ENCODE peak calls at places on chromosome 16, in five cellular contexts. One of them, this sample, is unnamed. For H3K9me3, the result is how much of the 10 kb centered on the place peaks cover.

GRCh38 chr16:10339777-10340752 is 45.8 kb upstream of the ATF7IP2 start:
- DNase-seq in AG04450: no peak
- DNase-seq in right lobe of liver: no peak
- DNase-seq in lung: no peak
- DNase-seq in heart left ventricle: no peak
- DNase-seq in this sample: no peak

GRCh38 chr16:29820271-29820701 is at the start of gene MVP:
- DNase-seq in right lobe of liver: peak
- DNase-seq in lung: peak
- DNase-seq in heart left ventricle: peak
- DNase-seq in AG04450: no peak
- DNase-seq in this sample: peak

GRCh38 chr16:85615014-85615851 is 2.1 kb downstream of the GSE1 start:
- DNase-seq in heart left ventricle: peak
- DNase-seq in AG04450: no peak
- DNase-seq in right lobe of liver: peak
- DNase-seq in lung: peak
- DNase-seq in this sample: peak

GRCh38 chr16:56202036-56202435 is 10.7 kb downstream of the GNAO1 start:
- DNase-seq in right lobe of liver: no peak
- DNase-seq in lung: no peak
- DNase-seq in AG04450: no peak
- DNase-seq in heart left ventricle: no peak
- DNase-seq in this sample: no peak

GRCh38 chr16:466651-467050 is 41.2 kb downstream of the RAB11FIP3 start:
- DNase-seq in heart left ventricle: no peak
- DNase-seq in AG04450: no peak
- DNase-seq in right lobe of liver: no peak
- DNase-seq in lung: no peak
- DNase-seq in this sample: no peak

GRCh38 chr16:84481051-84481735 is 23.3 kb downstream of the MEAK7 start:
- DNase-seq in AG04450: no peak
- DNase-seq in heart left ventricle: no peak
- DNase-seq in right lobe of liver: no peak
- DNase-seq in lung: peak
- DNase-seq in this sample: no peak

GRCh38 chr16:17391715-17392114 is 79.0 kb downstream of the XYLT1 start:
- DNase-seq in heart left ventricle: no peak
- DNase-seq in AG04450: no peak
- DNase-seq in right lobe of liver: no peak
- DNase-seq in lung: no peak
- DNase-seq in this sample: no peak

GRCh38 chr16:85089485-85089884 is 22.8 kb downstream of the CIBAR2 start:
- DNase-seq in lung: peak
- DNase-seq in right lobe of liver: no peak
- DNase-seq in heart left ventricle: no peak
- DNase-seq in AG04450: no peak
- DNase-seq in this sample: no peak

GRCh38 chr16:4987580-4988374 is 29.6 kb downstream of the SEC14L5 start:
- DNase-seq in AG04450: no peak
- DNase-seq in heart left ventricle: no peak
- DNase-seq in lung: no peak
- DNase-seq in right lobe of liver: no peak
- DNase-seq in this sample: no peak

GRCh38 chr16:81444448-81445121 is at the start of gene CMIP:
- DNase-seq in heart left ventricle: peak
- DNase-seq in right lobe of liver: peak
- DNase-seq in AG04450: peak
- DNase-seq in lung: peak
- DNase-seq in this sample: peak

GRCh38 chr16:19842758-19843157 is 41.9 kb downstream of the GPRC5B start:
- DNase-seq in AG04450: no peak
- DNase-seq in right lobe of liver: no peak
- DNase-seq in lung: no peak
- DNase-seq in heart left ventricle: no peak
- DNase-seq in this sample: no peak

GRCh38 chr16:46482895-46483294 is 138.3 kb downstream of the SHCBP1 start:
- DNase-seq in AG04450: no peak
- DNase-seq in right lobe of liver: no peak
- DNase-seq in lung: no peak
- DNase-seq in heart left ventricle: no peak
- DNase-seq in this sample: no peak

GRCh38 chr16:21037168-21037567 is 113.5 kb downstream of the DNAH3 start:
- DNase-seq in right lobe of liver: no peak
- DNase-seq in AG04450: no peak
- DNase-seq in lung: no peak
- DNase-seq in heart left ventricle: no peak
- DNase-seq in this sample: no peak

GRCh38 chr16:26787924-26788323 is 278.8 kb upstream of the C16orf82 start:
- DNase-seq in heart left ventricle: no peak
- DNase-seq in AG04450: no peak
- DNase-seq in right lobe of liver: no peak
- DNase-seq in lung: no peak
- DNase-seq in this sample: no peak

GRCh38 chr16:77782694-77783093 is 5.7 kb upstream of the VAT1L start:
- DNase-seq in heart left ventricle: no peak
- DNase-seq in right lobe of liver: no peak
- DNase-seq in AG04450: no peak
- DNase-seq in lung: no peak
- DNase-seq in this sample: no peak

GRCh38 chr16:77374384-77374783 is 60.5 kb downstream of the ADAMTS18 start:
- DNase-seq in right lobe of liver: no peak
- DNase-seq in lung: no peak
- DNase-seq in heart left ventricle: no peak
- DNase-seq in AG04450: no peak
- DNase-seq in this sample: no peak

GRCh38 chr16:22308824-22309520 is 11.8 kb downstream of the POLR3E start:
- DNase-seq in AG04450: no peak
- DNase-seq in right lobe of liver: no peak
- DNase-seq in heart left ventricle: no peak
- DNase-seq in lung: no peak
- DNase-seq in this sample: no peak

GRCh38 chr16:27313422-27314160 is at the start of gene IL4R:
- DNase-seq in AG04450: peak
- DNase-seq in heart left ventricle: peak
- DNase-seq in right lobe of liver: peak
- DNase-seq in lung: peak
- DNase-seq in this sample: peak

GRCh38 chr16:27226976-27227705 is 23.8 kb downstream of the KDM8 start:
- DNase-seq in AG04450: no peak
- DNase-seq in right lobe of liver: no peak
- DNase-seq in heart left ventricle: peak
- DNase-seq in lung: no peak
- DNase-seq in this sample: peak

GRCh38 chr16:30369938-30370443 is 303 bp downstream of the TBC1D10B start:
- DNase-seq in lung: no peak
- DNase-seq in right lobe of liver: no peak
- DNase-seq in heart left ventricle: no peak
- DNase-seq in AG04450: no peak
- DNase-seq in this sample: no peak

GRCh38 chr16:53282975-53283946 is 151.0 kb upstream of the RBL2 start:
- DNase-seq in heart left ventricle: no peak
- DNase-seq in right lobe of liver: no peak
- DNase-seq in lung: no peak
- DNase-seq in AG04450: peak
- DNase-seq in this sample: no peak

GRCh38 chr16:1960665-1961630 is 1.6 kb downstream of the NDUFB10 start:
- DNase-seq in heart left ventricle: no peak
- DNase-seq in AG04450: no peak
- DNase-seq in right lobe of liver: no peak
- DNase-seq in lung: no peak
- DNase-seq in this sample: no peak

GRCh38 chr16:81642107-81642436 is 137.0 kb upstream of the PLCG2 start:
- DNase-seq in AG04450: no peak
- DNase-seq in heart left ventricle: no peak
- DNase-seq in lung: no peak
- DNase-seq in right lobe of liver: no peak
- DNase-seq in this sample: no peak

GRCh38 chr16:89006036-89006752 is 29.2 kb upstream of the CBFA2T3 start:
- DNase-seq in right lobe of liver: no peak
- DNase-seq in AG04450: no peak
- DNase-seq in lung: no peak
- DNase-seq in heart left ventricle: peak
- DNase-seq in this sample: peak

GRCh38 chr16:85587763-85588474 is 25.2 kb upstream of the GSE1 start:
- DNase-seq in lung: no peak
- DNase-seq in AG04450: no peak
- DNase-seq in right lobe of liver: no peak
- DNase-seq in heart left ventricle: no peak
- DNase-seq in this sample: no peak

GRCh38 chr16:67150833-67151396 is at the start of gene B3GNT9:
- DNase-seq in lung: peak
- DNase-seq in right lobe of liver: peak
- DNase-seq in heart left ventricle: peak
- DNase-seq in AG04450: peak
- DNase-seq in this sample: peak

GRCh38 chr16:67151431-67152097 is 766 bp upstream of the B3GNT9 start:
- DNase-seq in lung: no peak
- DNase-seq in heart left ventricle: no peak
- DNase-seq in AG04450: no peak
- DNase-seq in right lobe of liver: no peak
- DNase-seq in this sample: no peak

GRCh38 chr16:67148656-67149275 is 2.0 kb downstream of the B3GNT9 start:
- DNase-seq in AG04450: no peak
- DNase-seq in heart left ventricle: no peak
- DNase-seq in right lobe of liver: no peak
- DNase-seq in lung: no peak
- DNase-seq in this sample: no peak

GRCh38 chr16:67149276-67150057 is 1.3 kb downstream of the B3GNT9 start:
- DNase-seq in lung: no peak
- DNase-seq in AG04450: no peak
- DNase-seq in right lobe of liver: no peak
- DNase-seq in heart left ventricle: no peak
- DNase-seq in this sample: no peak

GRCh38 chr16:67150058-67150832 is 553 bp downstream of the B3GNT9 start:
- DNase-seq in heart left ventricle: peak
- DNase-seq in right lobe of liver: no peak
- DNase-seq in lung: no peak
- DNase-seq in AG04450: no peak
- DNase-seq in this sample: peak
- TF ChIP-seq CTCF in heart left ventricle: no peak
- TF ChIP-seq CTCF in right lobe of liver: peak
- TF ChIP-seq CTCF in lung: no peak
- TF ChIP-seq CTCF in AG04450: no peak
- TF ChIP-seq CTCF in this sample: no peak

DNA sequence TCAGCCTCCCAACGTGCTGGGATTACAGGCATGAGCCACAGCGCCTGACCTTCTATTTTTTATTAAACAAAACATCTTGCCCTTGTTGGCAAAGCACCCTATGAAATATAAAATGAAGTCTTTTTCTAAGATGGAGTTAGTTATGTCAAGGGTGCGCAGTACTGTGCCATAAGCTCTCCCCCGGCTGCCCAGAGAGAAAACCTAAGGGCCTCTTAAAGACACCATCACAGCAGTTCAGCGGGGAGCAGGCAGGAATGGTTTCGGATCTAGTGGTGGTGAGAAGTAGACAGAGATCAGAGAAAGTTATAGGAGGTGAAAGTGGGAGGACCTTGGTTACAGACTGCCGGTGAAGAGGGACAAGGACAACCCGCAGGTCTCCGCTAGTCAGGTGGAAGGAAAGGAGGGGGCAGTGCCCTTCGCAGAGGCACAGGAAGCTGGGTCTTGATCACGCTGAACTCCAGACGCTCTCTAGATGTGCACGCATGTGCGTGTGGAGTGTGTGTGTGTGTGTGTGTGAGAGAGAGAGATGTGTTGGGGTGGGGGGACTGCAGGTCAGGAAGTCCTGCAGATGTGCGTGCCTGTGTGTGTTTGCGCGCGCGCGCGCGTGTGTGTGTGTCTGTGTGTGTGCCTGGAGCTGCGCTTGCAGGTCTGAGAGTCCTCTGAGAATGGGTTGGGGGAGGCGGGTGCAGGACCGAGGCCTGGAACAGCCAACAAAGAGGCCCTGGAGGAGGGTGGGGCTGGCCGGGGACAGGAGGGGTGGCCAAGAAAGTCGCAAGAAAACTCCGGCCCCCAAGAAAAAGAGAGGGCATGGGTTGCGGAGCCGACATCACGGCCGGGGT is 748 bp upstream of the CMTM3 start:
- DNase-seq in heart left ventricle: peak
- DNase-seq in right lobe of liver: peak
- DNase-seq in AG04450: no peak
- DNase-seq in lung: peak
- DNase-seq in this sample: peak
- H3K4me3 ChIP-seq in heart left ventricle: peak
- H3K4me3 ChIP-seq in right lobe of liver: peak
- H3K4me3 ChIP-seq in AG04450: peak
- H3K4me3 ChIP-seq in lung: peak
- H3K4me3 ChIP-seq in this sample: peak

GRCh38 chr16:3328104-3328503 is 22.8 kb downstream of the ZNF75A start:
- DNase-seq in lung: no peak
- DNase-seq in right lobe of liver: no peak
- DNase-seq in heart left ventricle: no peak
- DNase-seq in AG04450: no peak
- DNase-seq in this sample: no peak

GRCh38 chr16:3327514-3327913 is 22.2 kb downstream of the ZNF75A start:
- DNase-seq in lung: no peak
- DNase-seq in heart left ventricle: no peak
- DNase-seq in AG04450: no peak
- DNase-seq in right lobe of liver: no peak
- DNase-seq in this sample: no peak

DNA sequence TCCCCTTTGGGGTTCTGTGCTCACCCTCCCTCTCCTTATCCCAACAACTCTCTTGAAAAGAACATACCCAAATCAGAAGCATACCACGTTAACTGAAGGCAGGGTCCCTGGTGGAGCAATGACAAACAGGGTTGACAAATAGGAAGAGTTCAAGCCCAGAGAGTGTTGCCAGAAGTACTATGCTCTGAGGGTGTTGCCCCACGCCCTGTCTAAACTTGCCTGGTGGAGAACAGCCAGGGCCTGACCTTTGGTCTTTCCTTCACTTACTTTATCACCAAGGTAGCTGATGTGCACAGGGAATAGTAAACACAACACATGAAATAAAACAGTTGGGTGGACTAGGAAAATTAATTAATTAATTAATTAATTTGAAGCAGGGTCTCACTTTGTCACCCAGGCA is 23.3 kb downstream of the ZNF75A start:
- DNase-seq in AG04450: no peak
- DNase-seq in right lobe of liver: no peak
- DNase-seq in lung: no peak
- DNase-seq in heart left ventricle: no peak
- DNase-seq in this sample: peak
- H3K9me3 ChIP-seq in AG04450: under half
- H3K9me3 ChIP-seq in right lobe of liver: under half
- H3K9me3 ChIP-seq in lung: under half
- H3K9me3 ChIP-seq in heart left ventricle: under half
- H3K9me3 ChIP-seq in this sample: under half

DNA sequence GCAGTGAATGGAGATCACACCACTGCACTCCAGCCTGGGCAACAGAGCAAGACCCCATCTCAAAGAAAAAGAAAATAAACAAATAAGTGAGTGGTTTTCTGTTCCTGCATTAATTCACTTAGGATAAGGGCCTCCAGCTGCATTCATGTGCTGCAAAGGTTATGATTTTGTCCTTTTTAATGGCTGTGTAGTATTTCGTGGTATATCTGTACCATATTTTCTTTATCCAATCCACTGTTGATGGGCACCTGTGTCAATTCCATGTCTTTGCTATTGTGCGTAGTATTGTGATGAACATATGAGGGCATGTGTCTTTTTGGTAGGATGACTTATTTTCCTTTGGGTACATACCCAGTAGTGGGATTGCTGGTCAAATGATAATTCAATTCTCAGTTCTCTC is 33.9 kb downstream of the SLC5A11 start:
- DNase-seq in heart left ventricle: no peak
- DNase-seq in lung: no peak
- DNase-seq in AG04450: no peak
- DNase-seq in right lobe of liver: no peak
- DNase-seq in this sample: no peak
- TF ChIP-seq CTCF in heart left ventricle: no peak
- TF ChIP-seq CTCF in lung: no peak
- TF ChIP-seq CTCF in AG04450: no peak
- TF ChIP-seq CTCF in right lobe of liver: no peak
- TF ChIP-seq CTCF in this sample: no peak